ENCODE peak calls at places on chromosomes 12 and 14, in eight cellular contexts. W, E, M, R, J, Y, K and Z are unnamed samples.

GRCh38 chr12:47741340-47741703 is 16.0 kb upstream of the ENDOU start:
- DNase-seq in W (peak; percentile 16), E (peak; percentile 76), M (peak; percentile 45), R (no peak), J (no peak), Y (no peak), K (peak; percentile 78), Z (no peak)

GRCh38 chr12:51980051-51980808 is 26.5 kb upstream of the TAMALIN start:
- DNase-seq in W (peak; percentile 77), E (peak; percentile 57), M (peak; percentile 81), R (peak; percentile 88), J (peak; percentile 71), Y (peak; percentile 82), K (peak; percentile 49), Z (peak; percentile 78)

GRCh38 chr12:118842753-118843335 is 138.5 kb upstream of the SRRM4 start:
- DNase-seq in W (no peak), E (no peak), M (no peak), R (no peak), J (no peak), Y (no peak), K (no peak), Z (no peak)

GRCh38 chr12:122203301-122203967 is at the start of gene B3GNT4:
- DNase-seq in W (peak; percentile 41), E (peak; percentile 71), M (peak; percentile 76), R (peak; percentile 86), J (peak; percentile 72), Y (peak; percentile 44), K (no peak), Z (peak; percentile 48)

GRCh38 chr12:100574262-100575074 is 984 bp downstream of the GAS2L3 start:
- DNase-seq in W (no peak), E (peak; percentile 27), M (peak; percentile 51), R (peak; percentile 14), J (peak; percentile 36), Y (no peak), K (peak; percentile 33), Z (no peak)

GRCh38 chr14:73422515-73422914 is 35.8 kb downstream of the NUMB start:
- DNase-seq in W (no peak), E (no peak), M (no peak), R (no peak), J (no peak), Y (no peak), K (no peak), Z (no peak)

GRCh38 chr12:57001448-57001906 is 4.9 kb downstream of the ZBTB39 start:
- DNase-seq in W (peak; percentile 71), E (peak; percentile 67), M (peak; percentile 69), R (peak; percentile 84), J (peak; percentile 78), Y (peak; percentile 78), K (peak; percentile 63), Z (peak; percentile 69)

GRCh38 chr12:121110211-121110940 is 22.3 kb upstream of the P2RX7 start:
- DNase-seq in W (peak; percentile 73), E (peak; percentile 45), M (peak; percentile 81), R (peak; percentile 66), J (peak; percentile 69), Y (peak; percentile 78), K (peak; percentile 70), Z (peak; percentile 89)

GRCh38 chr12:113882690-113883089 is 83.4 kb downstream of the RBM19 start:
- DNase-seq in W (no peak), E (no peak), M (no peak), R (no peak), J (no peak), Y (no peak), K (no peak), Z (no peak)

GRCh38 chr14:20435454-20436362 is at the start of gene KLHL33:
- DNase-seq in W (no peak), E (no peak), M (no peak), R (no peak), J (no peak), Y (peak; percentile 17), K (no peak), Z (no peak)

GRCh38 chr12:6653342-6653741 is 6.1 kb upstream of the ACRBP start:
- DNase-seq in W (no peak), E (no peak), M (no peak), R (no peak), J (no peak), Y (no peak), K (no peak), Z (no peak)

GRCh38 chr14:74368026-74368425 is 19.8 kb downstream of the VRTN start:
- DNase-seq in W (no peak), E (no peak), M (no peak), R (no peak), J (no peak), Y (no peak), K (no peak), Z (no peak)

GRCh38 chr12:124518051-124518932 is 49.1 kb downstream of the NCOR2 start:
- DNase-seq in W (peak; percentile 100), E (peak; percentile 99), M (peak; percentile 98), R (peak; percentile 95), J (peak; percentile 94), Y (peak; percentile 99), K (peak; percentile 100), Z (peak; percentile 100)